ENCODE peak calls at places on chromosomes 16 and 17, in eight cellular contexts. V, Y, W, P, L, M, A and X are unnamed samples.
A peak's percentile ranks its signal among the peaks of the same experiment; 100 is the strongest.

GRCh38 chr16:27318399-27319256 is 4.9 kb downstream of the IL4R start:
- DNase-seq in V (no peak), Y (peak; percentile 50), W (peak; percentile 48), P (peak; percentile 30), L (no peak), M (peak; percentile 48), A (peak; percentile 77), X (no peak)

GRCh38 chr16:1614226-1615102 is 2.3 kb downstream of the CRAMP1 start:
- DNase-seq in V (no peak), Y (peak; percentile 37), W (peak; percentile 30), P (no peak), L (no peak), M (peak; percentile 17), A (no peak), X (no peak)

GRCh38 chr16:47258874-47259461 is 115.2 kb upstream of the NETO2 start:
- DNase-seq in V (no peak), Y (no peak), W (peak; percentile 14), P (no peak), L (peak; percentile 18), M (no peak), A (no peak), X (peak; percentile 32)

GRCh38 chr17:64534187-64534586 is 27.4 kb downstream of the CEP95 start:
- DNase-seq in V (no peak), Y (no peak), W (no peak), P (no peak), L (no peak), M (no peak), A (no peak), X (no peak)

GRCh38 chr17:45839442-45839841 is 5.2 kb upstream of the SPPL2C start:
- DNase-seq in V (no peak), Y (no peak), W (no peak), P (no peak), L (no peak), M (no peak), A (no peak), X (no peak)

GRCh38 chr17:12990041-12990808 is 27.6 kb downstream of the ELAC2 start:
- DNase-seq in V (peak; percentile 27), Y (peak; percentile 77), W (no peak), P (no peak), L (no peak), M (no peak), A (no peak), X (no peak)

GRCh38 chr17:73998246-73999220 is 204.9 kb upstream of the RPL38 start:
- DNase-seq in V (peak; percentile 29), Y (no peak), W (no peak), P (peak; percentile 41), L (peak; percentile 35), M (peak; percentile 78), A (no peak), X (peak; percentile 51)

GRCh38 chr17:38341035-38341721 is 2.6 kb downstream of the GPR179 start:
- DNase-seq in V (no peak), Y (peak; percentile 44), W (no peak), P (no peak), L (no peak), M (peak; percentile 43), A (peak; percentile 76), X (peak; percentile 79)

GRCh38 chr16:17359778-17360177 is 111.0 kb downstream of the XYLT1 start:
- DNase-seq in V (no peak), Y (no peak), W (peak; percentile 70), P (no peak), L (no peak), M (no peak), A (no peak), X (no peak)

GRCh38 chr17:44324092-44324570 is 492 bp downstream of the SLC25A39 start:
- DNase-seq in V (no peak), Y (no peak), W (no peak), P (no peak), L (no peak), M (peak; percentile 35), A (no peak), X (no peak)

GRCh38 chr16:69938981-69939820 is 11.9 kb upstream of the CLEC18A start:
- DNase-seq in V (no peak), Y (no peak), W (no peak), P (peak; percentile 13), L (no peak), M (no peak), A (no peak), X (peak; percentile 10)

GRCh38 chr17:7363311-7363710 is 8.4 kb downstream of the TMEM95 start:
- DNase-seq in V (no peak), Y (no peak), W (peak; percentile 18), P (no peak), L (no peak), M (no peak), A (no peak), X (no peak)

GRCh38 chr17:19303367-19303776 is 59.2 kb downstream of the B9D1 start:
- DNase-seq in V (no peak), Y (no peak), W (no peak), P (no peak), L (no peak), M (no peak), A (peak; percentile 63), X (no peak)

GRCh38 chr16:59440502-59440901 is 706.4 kb upstream of the GOT2 start:
- DNase-seq in V (no peak), Y (no peak), W (no peak), P (no peak), L (no peak), M (no peak), A (no peak), X (no peak)

GRCh38 chr16:24035127-24035842 is 199.5 kb downstream of the PRKCB start:
- DNase-seq in V (no peak), Y (no peak), W (no peak), P (peak; percentile 59), L (no peak), M (peak; percentile 15), A (no peak), X (no peak)

GRCh38 chr16:3748307-3748706 is 31.0 kb upstream of the TRAP1 start:
- DNase-seq in V (no peak), Y (no peak), W (no peak), P (no peak), L (no peak), M (no peak), A (peak; percentile 56), X (no peak)

GRCh38 chr16:749010-749409 is 8.2 kb upstream of the CIAO3 start:
- DNase-seq in V (no peak), Y (no peak), W (peak; percentile 81), P (no peak), L (no peak), M (no peak), A (no peak), X (no peak)

GRCh38 chr16:31525113-31525512 is 2.6 kb upstream of the AHSP start:
- DNase-seq in V (no peak), Y (no peak), W (no peak), P (no peak), L (no peak), M (no peak), A (no peak), X (no peak)

GRCh38 chr17:44400226-44400847 is 10.9 kb upstream of the ITGA2B start:
- DNase-seq in V (no peak), Y (no peak), W (peak; percentile 41), P (no peak), L (peak; percentile 12), M (no peak), A (no peak), X (peak; percentile 27)

DNA sequence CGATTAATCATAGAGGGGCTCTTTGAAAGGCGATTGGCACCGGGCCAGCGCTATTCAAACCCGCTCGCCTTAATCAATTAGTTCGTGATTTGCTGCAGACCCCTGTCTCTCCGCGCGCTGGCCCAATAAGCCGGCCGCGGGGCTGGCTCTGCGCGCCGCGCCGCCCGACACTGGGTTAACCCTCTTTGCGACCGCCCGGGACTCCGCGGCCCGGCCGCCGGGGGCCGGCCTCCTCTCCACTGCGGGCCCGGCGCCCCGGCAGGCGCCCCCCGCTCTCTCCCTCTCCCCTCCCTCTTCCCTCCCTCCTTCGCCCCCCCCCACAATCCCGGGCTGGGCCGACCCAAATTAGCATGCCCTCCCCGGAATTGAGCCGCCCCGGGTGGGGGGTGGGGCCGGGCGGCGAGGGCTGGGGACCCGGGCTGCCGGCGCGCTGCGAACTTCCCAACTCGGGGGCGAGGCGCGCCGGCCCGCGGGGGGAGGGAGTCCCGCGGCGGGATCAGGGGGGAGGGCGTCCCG is 423 bp upstream of the SALL1 start:
- DNase-seq in V (no peak), Y (no peak), W (peak; percentile 70), P (no peak), L (no peak), M (peak; percentile 23), A (no peak), X (peak; percentile 39)
- TF ChIP-seq POLR2A in V (no peak), Y (no peak), W (no peak), P (no peak), L (no peak), M (no peak), A (no peak), X (no peak)

GRCh38 chr16:89094252-89094901 is 725 bp downstream of the ACSF3 start:
- DNase-seq in V (no peak), Y (no peak), W (no peak), P (peak; percentile 31), L (no peak), M (peak; percentile 39), A (no peak), X (peak; percentile 44)

GRCh38 chr16:89096768-89097527 is 3.3 kb downstream of the ACSF3 start:
- DNase-seq in V (no peak), Y (no peak), W (peak; percentile 12), P (peak; percentile 32), L (no peak), M (no peak), A (no peak), X (no peak)

GRCh38 chr16:89095401-89095974 is 1.8 kb downstream of the ACSF3 start:
- DNase-seq in V (no peak), Y (no peak), W (no peak), P (peak; percentile 53), L (no peak), M (no peak), A (no peak), X (no peak)

GRCh38 chr16:89097528-89097846 is 3.8 kb downstream of the ACSF3 start:
- DNase-seq in V (no peak), Y (no peak), W (no peak), P (peak; percentile 64), L (no peak), M (peak; percentile 51), A (no peak), X (no peak)

GRCh38 chr16:89096042-89096717 is 2.5 kb downstream of the ACSF3 start:
- DNase-seq in V (no peak), Y (no peak), W (no peak), P (no peak), L (no peak), M (no peak), A (no peak), X (no peak)
- H3K4me3 ChIP-seq in V (no peak overlapping the region), Y (no peak overlapping the region), W (no peak overlapping the region), P (no peak overlapping the region), L (no peak overlapping the region), M (no peak overlapping the region), A (no peak overlapping the region), X (no peak overlapping the region)

GRCh38 chr16:88993006-88993787 is 16.2 kb upstream of the CBFA2T3 start:
- DNase-seq in V (no peak), Y (no peak), W (no peak), P (no peak), L (no peak), M (no peak), A (no peak), X (no peak)
- TF ChIP-seq POLR2A in V (no peak), Y (no peak), W (no peak), P (no peak), L (no peak), M (no peak), A (no peak), X (no peak)

DNA sequence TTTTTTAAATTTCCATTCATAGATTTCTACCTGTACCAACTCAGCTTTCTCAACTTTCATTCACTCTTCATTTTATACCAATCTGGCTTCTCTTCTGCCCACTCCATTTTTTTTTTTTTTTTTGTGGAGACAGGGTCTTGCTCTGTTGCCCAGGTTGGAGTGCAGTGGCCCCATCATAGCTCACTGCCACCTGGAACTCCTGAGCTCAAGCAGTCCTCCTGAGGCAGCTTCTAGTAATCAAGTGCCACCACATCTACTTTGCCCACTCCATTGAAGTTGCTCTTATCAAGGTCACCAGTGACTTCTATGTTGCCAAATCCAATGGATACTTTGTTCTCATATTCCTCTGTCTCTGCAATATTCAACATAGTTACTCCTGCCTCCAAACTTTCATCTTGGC is 1.7 kb downstream of the SUPT6H start:
- DNase-seq in V (no peak), Y (no peak), W (no peak), P (no peak), L (no peak), M (no peak), A (no peak), X (peak; percentile 58)
- H3K4me3 ChIP-seq in V (no peak overlapping the region), Y (no peak overlapping the region), W (no peak overlapping the region), P (no peak overlapping the region), L (no peak overlapping the region), M (no peak overlapping the region), A (no peak overlapping the region), X (no peak overlapping the region)